ENCODE peak calls at places on chromosomes 13 and 19, in six cellular contexts. S is GM12878, W is A549, O is GM23338, V is heart right ventricle, E is heart left ventricle. Y is an unnamed sample.

GRCh38 chr13:69423844-69424243 is 683.8 kb upstream of the ATXN8OS start:
- DNase-seq in S (no peak), W (no peak), O (no peak), V (no peak), E (no peak), Y (no peak)

GRCh38 chr19:46974181-46974580 is 45.5 kb upstream of the NPAS1 start:
- DNase-seq in S (no peak), W (no peak), O (no peak), V (no peak), E (no peak), Y (no peak)

GRCh38 chr13:109396266-109396665 is 390.1 kb downstream of the IRS2 start:
- DNase-seq in S (no peak), W (peak; percentile 4), O (no peak), V (no peak), E (no peak), Y (no peak)

GRCh38 chr13:35675651-35676050 is 199.2 kb upstream of the MAB21L1 start:
- DNase-seq in S (no peak), W (no peak), O (no peak), V (no peak), E (no peak), Y (no peak)

GRCh38 chr19:1566392-1567115 is 1.6 kb downstream of the MEX3D start:
- DNase-seq in S (no peak), W (peak; percentile 69), O (peak; percentile 89), V (peak; percentile 54), E (peak; percentile 76), Y (peak; percentile 68)

GRCh38 chr19:46717716-46718143 is 816 bp upstream of the PRKD2 start:
- DNase-seq in S (no peak), W (no peak), O (no peak), V (no peak), E (no peak), Y (no peak)

GRCh38 chr19:30447276-30447870 is 75.2 kb downstream of the ZNF536 start:
- DNase-seq in S (no peak), W (no peak), O (no peak), V (no peak), E (no peak), Y (no peak)

GRCh38 chr13:75587679-75588078 is 38.1 kb downstream of the UCHL3 start:
- DNase-seq in S (no peak), W (no peak), O (peak; percentile 81), V (no peak), E (no peak), Y (no peak)

GRCh38 chr19:11377237-11377636 is 2.8 kb downstream of the SWSAP1 start:
- DNase-seq in S (no peak), W (peak; percentile 52), O (peak; percentile 27), V (no peak), E (no peak), Y (no peak)

GRCh38 chr19:10402441-10403038 is 802 bp downstream of the CDC37 start:
- DNase-seq in S (no peak), W (no peak), O (peak; percentile 34), V (peak; percentile 51), E (peak; percentile 78), Y (peak; percentile 48)

GRCh38 chr13:59780058-59780457 is 383.7 kb downstream of the DIAPH3 start:
- DNase-seq in S (no peak), W (no peak), O (no peak), V (no peak), E (no peak), Y (no peak)

GRCh38 chr19:4543856-4544647 is 4.2 kb upstream of the LRG1 start:
- DNase-seq in S (no peak), W (no peak), O (no peak), V (no peak), E (no peak), Y (no peak)

GRCh38 chr13:58542530-58542929 is 911.0 kb downstream of the PCDH17 start:
- DNase-seq in S (no peak), W (no peak), O (no peak), V (no peak), E (no peak), Y (no peak)

GRCh38 chr13:27022571-27023311 is 148.9 kb downstream of the USP12 start:
- DNase-seq in S (no peak), W (peak; percentile 88), O (no peak), V (no peak), E (no peak), Y (no peak)

GRCh38 chr13:80962173-80962572 is 621.2 kb upstream of the SPRY2 start:
- DNase-seq in S (no peak), W (no peak), O (no peak), V (no peak), E (no peak), Y (no peak)

GRCh38 chr13:80965097-80965496 is 624.2 kb upstream of the SPRY2 start:
- DNase-seq in S (no peak), W (no peak), O (no peak), V (no peak), E (no peak), Y (no peak)

GRCh38 chr13:80957019-80957650 is 616.2 kb upstream of the SPRY2 start:
- DNase-seq in S (no peak), W (no peak), O (no peak), V (no peak), E (no peak), Y (no peak)

DNA sequence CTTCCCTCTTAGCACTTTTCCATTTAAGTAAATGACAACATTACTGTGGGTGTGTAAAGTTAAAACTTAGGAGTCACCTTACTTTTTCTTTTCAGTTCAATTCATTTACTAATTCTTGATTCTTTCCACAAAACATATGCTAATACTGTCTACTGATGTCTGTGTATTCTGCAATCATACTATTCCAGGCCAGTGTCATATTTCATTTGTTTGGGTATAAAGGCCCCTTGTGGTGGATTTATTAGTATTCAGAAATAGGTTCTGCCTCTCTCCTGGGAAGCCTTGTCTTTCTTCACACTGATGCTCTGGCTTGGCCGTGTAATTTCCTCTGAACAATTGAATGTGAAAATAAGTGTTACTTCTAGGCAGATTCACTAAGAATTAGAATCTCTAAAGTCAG is 621.9 kb upstream of the SPRY2 start:
- DNase-seq in S (no peak), W (no peak), O (no peak), V (no peak), E (no peak), Y (no peak)
- TF ChIP-seq CTCF in S (no peak), W (no peak), O (no peak), V (peak; percentile 25), E (no peak), Y (no peak)

DNA sequence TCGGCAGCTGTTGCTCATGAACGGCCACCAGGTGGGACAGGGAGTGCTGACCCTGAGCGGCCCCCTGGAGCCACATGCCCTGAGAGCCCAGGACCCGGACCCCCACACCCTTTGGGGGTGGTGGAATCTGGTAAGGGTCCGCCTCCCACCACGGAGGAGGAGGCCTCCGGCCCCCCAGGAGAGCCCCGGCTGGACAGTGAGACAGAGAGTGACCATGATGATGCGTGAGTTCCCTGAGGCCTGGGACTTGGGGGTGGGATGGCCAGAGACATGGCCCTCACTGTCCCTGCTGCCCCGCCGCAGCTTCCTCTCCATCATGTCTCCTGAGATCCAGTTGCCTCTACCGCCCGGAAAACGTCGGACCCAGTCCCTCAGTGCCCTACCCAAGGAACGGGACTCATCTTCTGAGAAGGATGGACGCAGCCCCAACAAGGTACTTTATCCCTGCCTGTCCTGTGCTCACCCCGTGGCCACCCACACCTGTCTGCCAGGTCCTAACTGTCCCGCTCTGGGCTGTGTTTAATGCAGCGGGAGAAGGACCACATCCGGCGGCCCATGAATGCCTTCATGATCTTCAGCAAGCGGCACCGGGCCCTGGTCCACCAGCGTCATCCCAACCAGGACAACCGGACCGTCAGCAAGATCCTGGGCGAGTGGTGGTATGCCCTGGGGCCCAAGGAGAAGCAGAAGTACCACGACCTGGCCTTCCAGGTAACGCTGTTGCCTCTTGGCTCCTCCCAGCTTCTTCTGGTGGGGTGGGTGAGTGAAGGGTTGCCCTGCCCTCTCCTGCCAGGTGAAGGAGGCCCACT is 14.7 kb upstream of the PRR19 start:
- DNase-seq in S (no peak), W (no peak), O (no peak), V (no peak), E (no peak), Y (no peak)
- H3K27ac ChIP-seq in S (no peak overlapping the region), W (no peak overlapping the region), O (no peak overlapping the region), V (peak overlapping the region; percentile 75), E (peak overlapping the region; percentile 74), Y (peak overlapping the region; percentile 98)

GRCh38 chr13:45369116-45369515 is 28.1 kb upstream of the TPT1 start:
- DNase-seq in S (no peak), W (no peak), O (no peak), V (no peak), E (no peak), Y (no peak)
- TF ChIP-seq CTCF in S (no peak), W (no peak), O (no peak), V (no peak), E (no peak), Y (no peak)

DNA sequence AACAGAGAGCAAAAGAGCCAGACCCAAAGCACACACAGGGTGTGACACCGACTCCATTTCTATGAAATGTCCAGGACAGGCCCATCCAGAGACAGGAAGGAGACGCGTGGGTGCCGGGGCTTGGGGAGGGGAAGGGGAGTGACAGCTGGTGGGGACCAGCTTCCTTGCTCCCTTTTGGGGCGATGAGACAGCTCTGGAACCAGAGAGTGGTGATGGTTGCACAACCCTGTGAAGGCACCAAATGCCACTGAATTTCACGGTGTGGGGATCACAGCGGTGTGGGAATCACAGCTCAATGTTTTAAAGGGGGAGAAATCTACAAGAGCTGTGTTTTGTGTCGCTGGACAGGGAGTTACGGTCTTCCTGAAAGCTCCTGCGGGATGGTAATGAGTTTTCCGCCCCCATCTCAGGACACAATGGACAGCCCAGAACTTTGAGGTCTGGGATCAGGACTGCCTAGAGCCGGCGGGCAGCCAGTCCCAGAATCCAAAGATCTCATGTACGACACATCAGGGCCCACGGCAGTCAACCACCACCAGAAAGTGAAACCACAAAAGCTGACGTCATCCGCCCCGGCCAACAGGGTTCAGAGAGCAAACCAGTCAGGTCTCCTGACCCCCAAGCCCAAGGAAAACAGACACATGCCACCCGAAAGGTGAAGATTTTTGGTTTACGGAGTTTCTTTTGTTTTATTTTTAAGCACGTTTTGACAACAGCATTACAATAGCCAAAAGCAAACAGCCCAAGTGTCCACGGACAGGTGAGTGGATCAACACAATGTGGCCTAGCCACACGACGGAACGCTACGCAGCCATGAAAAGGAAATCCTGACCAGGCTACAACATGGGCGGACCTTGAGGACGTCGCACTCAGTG is 7.3 kb downstream of the SGTA start:
- DNase-seq in S (no peak), W (no peak), O (no peak), V (peak; percentile 54), E (peak; percentile 82), Y (peak; percentile 71)
- H3K27ac ChIP-seq in S (peak overlapping the region; percentile 24), W (no peak overlapping the region), O (peak overlapping the region; percentile 63), V (peak overlapping the region; percentile 92), E (peak overlapping the region; percentile 89), Y (peak overlapping the region; percentile 98)

DNA sequence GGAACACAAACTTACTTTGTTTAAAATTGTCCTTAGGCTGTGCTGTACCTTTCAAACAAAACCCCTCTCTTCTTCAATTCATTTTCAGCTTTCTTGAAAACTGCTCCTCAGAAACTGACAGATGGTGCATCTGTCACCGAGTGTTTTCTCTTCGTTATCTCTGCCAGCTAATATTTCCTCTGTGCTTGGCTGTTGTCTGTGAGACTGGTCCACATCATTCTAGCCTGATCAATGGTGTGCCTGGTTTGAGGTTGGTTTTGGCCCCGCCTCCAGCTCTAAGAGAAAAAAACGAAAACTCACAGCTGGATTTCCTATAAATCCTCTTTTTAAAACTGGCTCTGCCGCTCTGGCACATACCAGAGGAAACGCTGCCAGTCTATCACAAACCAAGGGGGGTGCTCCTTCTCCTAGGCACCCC is 79.7 kb downstream of the STARD13 start:
- DNase-seq in S (no peak), W (no peak), O (peak; percentile 32), V (no peak), E (peak; percentile 41), Y (no peak)
- TF ChIP-seq CTCF in S (no peak), W (no peak), O (no peak), V (no peak), E (no peak), Y (no peak)

GRCh38 chr19:40713939-40714338 is 2.7 kb downstream of the COQ8B start:
- DNase-seq in S (no peak), W (no peak), O (no peak), V (no peak), E (no peak), Y (no peak)
- H3K27ac ChIP-seq in S (peak overlapping the region; percentile 75), W (peak overlapping the region; percentile 93), O (no peak overlapping the region), V (peak overlapping the region; percentile 97), E (peak overlapping the region; percentile 96), Y (peak overlapping the region; percentile 97)